ENCODE peak calls at places on chromosomes 4 and X, in nine cellular contexts. Q is A549, L is SK-N-SH, T is tibial nerve, Z is H1, E is transverse colon, G is suprapubic skin, P is ovary, R is K562. J is an unnamed sample.

GRCh38 chr4:24488399-24489164 is 95.8 kb downstream of the DHX15 start:
- DNase-seq in Q (peak; percentile 56), L (peak; percentile 82), T (peak; percentile 90), Z (peak; percentile 98), E (peak; percentile 79), G (peak; percentile 78), P (peak; percentile 55), R (peak; percentile 82), J (no peak)

GRCh38 chrX:74049126-74049525 is 254.9 kb upstream of the ZCCHC13 start:
- DNase-seq in Q (no peak), L (no peak), T (no peak), Z (no peak), E (no peak), G (no peak), P (no peak), R (no peak), J (no peak)

GRCh38 chrX:123489011-123489410 is 243.8 kb downstream of the THOC2 start:
- DNase-seq in Q (no peak), L (no peak), T (no peak), Z (no peak), E (no peak), G (no peak), P (no peak), R (no peak), J (no peak)

GRCh38 chr4:169013396-169013795 is 3.3 kb upstream of the CBR4 start:
- DNase-seq in Q (no peak), L (no peak), T (no peak), Z (no peak), E (no peak), G (no peak), P (no peak), R (no peak), J (no peak)

GRCh38 chrX:141669689-141670088 is 28.9 kb downstream of the SPANXD start:
- DNase-seq in Q (no peak), L (no peak), T (no peak), Z (no peak), E (no peak), G (no peak), P (no peak), R (no peak), J (no peak)

GRCh38 chr4:65498606-65499005 is 171.7 kb downstream of the EPHA5 start:
- DNase-seq in Q (no peak), L (no peak), T (no peak), Z (no peak), E (no peak), G (no peak), P (no peak), R (no peak), J (no peak)

GRCh38 chr4:53917719-53918118 is 146.7 kb downstream of the CHIC2 start:
- DNase-seq in Q (no peak), L (no peak), T (no peak), Z (no peak), E (no peak), G (no peak), P (no peak), R (no peak), J (peak; percentile 50)

GRCh38 chr4:140053185-140053584 is 100.8 kb downstream of the MAML3 start:
- DNase-seq in Q (no peak), L (no peak), T (no peak), Z (no peak), E (no peak), G (no peak), P (no peak), R (no peak), J (no peak)

DNA sequence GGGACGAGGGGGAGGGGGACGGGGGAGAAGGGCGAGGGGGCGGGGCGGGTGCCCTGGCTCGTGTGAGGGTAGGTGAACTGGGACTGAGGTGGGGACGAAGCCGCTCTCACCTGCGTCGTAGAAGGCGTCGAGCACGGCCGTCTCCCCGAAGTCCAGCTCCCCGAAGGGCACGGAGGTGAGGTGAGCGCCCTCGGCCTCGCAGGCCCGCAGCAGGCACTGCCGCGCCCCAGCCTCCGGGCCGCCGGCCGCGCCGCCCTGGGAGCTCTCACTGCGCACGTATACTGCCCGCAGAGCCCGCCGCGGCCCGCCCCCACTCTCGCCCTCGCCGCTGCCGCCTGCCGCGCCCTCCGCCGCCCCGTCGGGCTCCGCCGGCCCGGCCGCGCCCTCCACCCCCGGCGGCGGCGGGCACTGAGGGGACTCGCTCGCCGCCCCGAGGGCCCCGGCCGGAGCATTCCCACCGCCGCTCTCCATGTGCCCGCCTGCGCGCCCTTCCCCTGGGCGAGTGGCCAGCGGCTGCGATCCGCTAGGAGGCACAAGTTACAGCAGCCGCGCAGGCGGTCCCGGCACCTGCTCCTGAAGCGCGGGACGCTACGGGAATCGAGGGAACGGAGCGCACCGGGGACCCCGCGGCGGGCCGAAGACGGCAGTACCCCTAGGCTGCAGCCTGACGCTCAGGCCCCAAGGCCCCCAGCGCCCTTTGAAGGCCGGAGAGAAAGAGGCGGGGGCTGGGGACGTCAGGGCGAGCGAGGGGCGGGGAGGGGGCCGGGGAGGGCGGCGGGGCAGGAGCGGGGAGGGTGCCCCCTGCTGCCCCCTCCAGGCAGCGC is at the start of gene MAP3K15:
- DNase-seq in Q (peak; percentile 70), L (peak; percentile 74), T (no peak), Z (peak; percentile 56), E (peak; percentile 14), G (no peak), P (peak; percentile 26), R (peak; percentile 29), J (no peak)
- TF ChIP-seq EP300 in Q (no peak), L (no peak), T (no peak), Z (no peak), E (no peak), G (no peak), P (no peak), R (no peak), J (no peak)

GRCh38 chr4:144353240-144353639 is 212.7 kb upstream of the GYPA start:
- DNase-seq in Q (no peak), L (no peak), T (no peak), Z (no peak), E (no peak), G (no peak), P (no peak), R (no peak), J (no peak)

GRCh38 chr4:144355809-144356757 is 215.6 kb upstream of the GYPA start:
- DNase-seq in Q (peak; percentile 73), L (no peak), T (peak; percentile 36), Z (no peak), E (peak; percentile 11), G (no peak), P (no peak), R (peak; percentile 11), J (no peak)

GRCh38 chr4:144360394-144360793 is 219.9 kb upstream of the GYPA start:
- DNase-seq in Q (no peak), L (no peak), T (no peak), Z (no peak), E (no peak), G (no peak), P (no peak), R (no peak), J (no peak)

GRCh38 chr4:144357970-144358369 is 217.5 kb upstream of the GYPA start:
- DNase-seq in Q (no peak), L (no peak), T (no peak), Z (no peak), E (no peak), G (no peak), P (no peak), R (no peak), J (no peak)

DNA sequence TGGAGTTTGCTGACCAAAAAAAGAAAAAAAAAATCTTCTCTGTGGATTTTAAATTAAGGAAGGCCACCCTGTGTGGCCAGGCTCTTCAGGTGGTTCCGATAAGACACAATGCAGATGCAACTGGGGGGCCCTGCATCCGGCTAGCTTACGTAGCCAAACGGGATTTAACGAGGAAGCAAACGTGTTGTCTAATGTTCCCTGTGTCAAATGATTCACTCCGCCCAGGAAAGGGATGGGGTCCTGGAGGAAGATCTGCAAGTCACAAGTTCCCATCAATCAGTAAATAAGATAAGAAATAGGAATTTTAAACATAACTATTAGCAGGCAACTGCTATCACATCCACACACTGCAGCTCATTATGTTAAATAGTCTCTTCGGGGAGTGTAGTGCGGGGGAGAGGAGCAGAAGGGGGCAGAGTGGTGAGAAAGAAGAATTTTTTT is 216.4 kb upstream of the GYPA start:
- DNase-seq in Q (no peak), L (no peak), T (no peak), Z (no peak), E (no peak), G (no peak), P (no peak), R (no peak), J (no peak)
- H3K4me1 ChIP-seq in Q (peaks cover 16% of the 10 kb centered on the region), L (no peaks in the 10 kb centered on the region), T (no peaks in the 10 kb centered on the region), Z (peaks cover 28% of the 10 kb centered on the region), E (no peaks in the 10 kb centered on the region), G (peaks cover 9% of the 10 kb centered on the region), P (no peaks in the 10 kb centered on the region), R (no peaks in the 10 kb centered on the region), J (no peaks in the 10 kb centered on the region)

GRCh38 chr4:8013976-8014726 is 74.5 kb upstream of the AFAP1 start:
- DNase-seq in Q (no peak), L (no peak), T (no peak), Z (no peak), E (no peak), G (no peak), P (no peak), R (no peak), J (no peak)

GRCh38 chr4:8012517-8012916 is 72.9 kb upstream of the AFAP1 start:
- DNase-seq in Q (no peak), L (no peak), T (no peak), Z (no peak), E (no peak), G (no peak), P (no peak), R (no peak), J (no peak)

GRCh38 chr4:8016527-8016926 is 76.9 kb upstream of the AFAP1 start:
- DNase-seq in Q (no peak), L (no peak), T (no peak), Z (no peak), E (no peak), G (no peak), P (no peak), R (peak; percentile 24), J (no peak)

GRCh38 chr4:8019396-8020365 is 80.0 kb upstream of the AFAP1 start:
- DNase-seq in Q (no peak), L (peak; percentile 64), T (no peak), Z (no peak), E (peak; percentile 80), G (no peak), P (no peak), R (no peak), J (no peak)

DNA sequence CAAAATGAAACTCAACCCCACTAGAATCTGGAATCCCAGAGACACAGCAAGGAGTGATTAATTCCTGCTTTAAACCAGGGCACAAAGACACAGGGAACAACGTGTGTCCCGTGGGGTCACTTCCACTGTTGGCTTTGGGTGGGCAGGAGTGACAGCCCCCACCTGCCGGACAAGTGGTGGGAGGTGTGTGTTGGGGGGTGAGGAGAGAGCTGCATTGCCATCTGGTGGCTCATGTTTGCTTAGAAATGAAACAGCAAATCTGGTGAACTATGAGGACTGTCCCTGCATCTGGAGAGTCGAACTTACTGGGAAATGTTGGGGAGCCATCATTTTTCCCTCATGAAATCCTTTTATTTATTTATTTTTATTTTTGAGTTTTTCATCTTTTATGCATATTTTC is 75.9 kb upstream of the AFAP1 start:
- DNase-seq in Q (peak; percentile 16), L (peak; percentile 71), T (peak; percentile 14), Z (no peak), E (no peak), G (no peak), P (no peak), R (peak; percentile 30), J (no peak)
- TF ChIP-seq CTCF in Q (peak; percentile 50), L (peak; percentile 52), T (peak; percentile 20), Z (peak; percentile 44), E (no peak), G (no peak), P (no peak), R (peak; percentile 43), J (no peak)

GRCh38 chr4:1044469-1045192 is 33.2 kb downstream of the FGFRL1 start:
- DNase-seq in Q (no peak), L (no peak), T (no peak), Z (no peak), E (no peak), G (no peak), P (peak; percentile 46), R (no peak), J (no peak)

GRCh38 chr4:1045595-1046201 is 34.3 kb downstream of the FGFRL1 start:
- DNase-seq in Q (no peak), L (no peak), T (no peak), Z (no peak), E (no peak), G (no peak), P (peak; percentile 41), R (no peak), J (no peak)

GRCh38 chr4:1043162-1043561 is 31.7 kb downstream of the FGFRL1 start:
- DNase-seq in Q (no peak), L (no peak), T (no peak), Z (no peak), E (no peak), G (no peak), P (no peak), R (no peak), J (no peak)

GRCh38 chr4:1043658-1044468 is 32.4 kb downstream of the FGFRL1 start:
- DNase-seq in Q (peak; percentile 93), L (no peak), T (peak; percentile 86), Z (peak; percentile 73), E (peak; percentile 76), G (peak; percentile 95), P (peak; percentile 89), R (peak; percentile 95), J (peak; percentile 97)

GRCh38 chr4:1045193-1045594 is 33.8 kb downstream of the FGFRL1 start:
- DNase-seq in Q (no peak), L (no peak), T (no peak), Z (no peak), E (no peak), G (no peak), P (peak; percentile 49), R (no peak), J (no peak)
- TF ChIP-seq EP300 in Q (no peak), L (no peak), T (no peak), Z (no peak), E (no peak), G (no peak), P (no peak), R (no peak), J (no peak)